ENCODE peak calls at places on chromosomes 12 and 14, in seven cellular contexts. One of them, this sample, is unnamed.

GRCh38 chr12:94148841-94149780 is 734 bp downstream of the PLXNC1 start:
- DNase-seq in gastrocnemius medialis: no peak
- DNase-seq in anterior cingulate cortex: no peak
- DNase-seq in natural killer cell treated with Interleukin-12 subunit alpha and Interleukin-12 subunit beta and Interleukin-15 and Interleukin-18, amount 100 ng/mL, for 72 hours: peak; percentile 71
- DNase-seq in pancreas: peak; percentile 70
- DNase-seq in upper lobe of right lung: no peak
- DNase-seq in activated CD4-positive, alpha-beta T cell treated with anti-CD3 and anti-CD28 coated beads, Interleukin-2, amount 50 U/mL, for 48 hours: peak; percentile 53
- DNase-seq in this sample: no peak

GRCh38 chr12:24455811-24456210 is 493.1 kb downstream of the BCAT1 start:
- DNase-seq in pancreas: no peak
- DNase-seq in gastrocnemius medialis: no peak
- DNase-seq in activated CD4-positive, alpha-beta T cell treated with anti-CD3 and anti-CD28 coated beads, Interleukin-2, amount 50 U/mL, for 48 hours: no peak
- DNase-seq in upper lobe of right lung: no peak
- DNase-seq in anterior cingulate cortex: no peak
- DNase-seq in natural killer cell treated with Interleukin-12 subunit alpha and Interleukin-12 subunit beta and Interleukin-15 and Interleukin-18, amount 100 ng/mL, for 72 hours: no peak
- DNase-seq in this sample: no peak

GRCh38 chr14:35229495-35230089 is 62.6 kb upstream of the PSMA6 start:
- DNase-seq in activated CD4-positive, alpha-beta T cell treated with anti-CD3 and anti-CD28 coated beads, Interleukin-2, amount 50 U/mL, for 48 hours: no peak
- DNase-seq in pancreas: no peak
- DNase-seq in natural killer cell treated with Interleukin-12 subunit alpha and Interleukin-12 subunit beta and Interleukin-15 and Interleukin-18, amount 100 ng/mL, for 72 hours: no peak
- DNase-seq in upper lobe of right lung: no peak
- DNase-seq in gastrocnemius medialis: no peak
- DNase-seq in anterior cingulate cortex: no peak
- DNase-seq in this sample: peak; percentile 16

GRCh38 chr12:47811581-47812484 is 7.9 kb downstream of the HDAC7 start:
- DNase-seq in pancreas: no peak
- DNase-seq in natural killer cell treated with Interleukin-12 subunit alpha and Interleukin-12 subunit beta and Interleukin-15 and Interleukin-18, amount 100 ng/mL, for 72 hours: no peak
- DNase-seq in activated CD4-positive, alpha-beta T cell treated with anti-CD3 and anti-CD28 coated beads, Interleukin-2, amount 50 U/mL, for 48 hours: peak; percentile 32
- DNase-seq in upper lobe of right lung: no peak
- DNase-seq in anterior cingulate cortex: no peak
- DNase-seq in gastrocnemius medialis: peak; percentile 73
- DNase-seq in this sample: peak; percentile 67

GRCh38 chr14:97788364-97788763 is 991.2 kb downstream of the VRK1 start:
- DNase-seq in gastrocnemius medialis: no peak
- DNase-seq in upper lobe of right lung: no peak
- DNase-seq in anterior cingulate cortex: no peak
- DNase-seq in pancreas: no peak
- DNase-seq in natural killer cell treated with Interleukin-12 subunit alpha and Interleukin-12 subunit beta and Interleukin-15 and Interleukin-18, amount 100 ng/mL, for 72 hours: no peak
- DNase-seq in activated CD4-positive, alpha-beta T cell treated with anti-CD3 and anti-CD28 coated beads, Interleukin-2, amount 50 U/mL, for 48 hours: no peak
- DNase-seq in this sample: no peak

GRCh38 chr14:85399196-85399595 is 130.7 kb upstream of the FLRT2 start:
- DNase-seq in anterior cingulate cortex: no peak
- DNase-seq in gastrocnemius medialis: no peak
- DNase-seq in natural killer cell treated with Interleukin-12 subunit alpha and Interleukin-12 subunit beta and Interleukin-15 and Interleukin-18, amount 100 ng/mL, for 72 hours: no peak
- DNase-seq in pancreas: no peak
- DNase-seq in activated CD4-positive, alpha-beta T cell treated with anti-CD3 and anti-CD28 coated beads, Interleukin-2, amount 50 U/mL, for 48 hours: no peak
- DNase-seq in upper lobe of right lung: no peak
- DNase-seq in this sample: no peak

GRCh38 chr12:124625867-124626675 is 58.7 kb upstream of the NCOR2 start:
- DNase-seq in natural killer cell treated with Interleukin-12 subunit alpha and Interleukin-12 subunit beta and Interleukin-15 and Interleukin-18, amount 100 ng/mL, for 72 hours: no peak
- DNase-seq in anterior cingulate cortex: no peak
- DNase-seq in gastrocnemius medialis: peak; percentile 81
- DNase-seq in activated CD4-positive, alpha-beta T cell treated with anti-CD3 and anti-CD28 coated beads, Interleukin-2, amount 50 U/mL, for 48 hours: no peak
- DNase-seq in pancreas: no peak
- DNase-seq in upper lobe of right lung: peak; percentile 87
- DNase-seq in this sample: peak; percentile 75

GRCh38 chr12:7501031-7501585 is 2.5 kb downstream of the CD163 start:
- DNase-seq in anterior cingulate cortex: no peak
- DNase-seq in activated CD4-positive, alpha-beta T cell treated with anti-CD3 and anti-CD28 coated beads, Interleukin-2, amount 50 U/mL, for 48 hours: no peak
- DNase-seq in pancreas: no peak
- DNase-seq in gastrocnemius medialis: no peak
- DNase-seq in natural killer cell treated with Interleukin-12 subunit alpha and Interleukin-12 subunit beta and Interleukin-15 and Interleukin-18, amount 100 ng/mL, for 72 hours: no peak
- DNase-seq in upper lobe of right lung: no peak
- DNase-seq in this sample: no peak

GRCh38 chr14:74548881-74549280 is 55.3 kb downstream of the ISCA2 start:
- DNase-seq in activated CD4-positive, alpha-beta T cell treated with anti-CD3 and anti-CD28 coated beads, Interleukin-2, amount 50 U/mL, for 48 hours: no peak
- DNase-seq in anterior cingulate cortex: no peak
- DNase-seq in pancreas: no peak
- DNase-seq in upper lobe of right lung: no peak
- DNase-seq in natural killer cell treated with Interleukin-12 subunit alpha and Interleukin-12 subunit beta and Interleukin-15 and Interleukin-18, amount 100 ng/mL, for 72 hours: no peak
- DNase-seq in gastrocnemius medialis: peak; percentile 94
- DNase-seq in this sample: no peak

GRCh38 chr14:99579077-99579836 is 24.8 kb downstream of the CCDC85C start:
- DNase-seq in pancreas: peak; percentile 83
- DNase-seq in gastrocnemius medialis: no peak
- DNase-seq in upper lobe of right lung: peak; percentile 91
- DNase-seq in activated CD4-positive, alpha-beta T cell treated with anti-CD3 and anti-CD28 coated beads, Interleukin-2, amount 50 U/mL, for 48 hours: no peak
- DNase-seq in natural killer cell treated with Interleukin-12 subunit alpha and Interleukin-12 subunit beta and Interleukin-15 and Interleukin-18, amount 100 ng/mL, for 72 hours: no peak
- DNase-seq in anterior cingulate cortex: no peak
- DNase-seq in this sample: no peak

GRCh38 chr12:122937622-122938091 is 28.6 kb downstream of the ABCB9 start:
- DNase-seq in activated CD4-positive, alpha-beta T cell treated with anti-CD3 and anti-CD28 coated beads, Interleukin-2, amount 50 U/mL, for 48 hours: no peak
- DNase-seq in pancreas: no peak
- DNase-seq in anterior cingulate cortex: no peak
- DNase-seq in gastrocnemius medialis: peak; percentile 62
- DNase-seq in upper lobe of right lung: no peak
- DNase-seq in natural killer cell treated with Interleukin-12 subunit alpha and Interleukin-12 subunit beta and Interleukin-15 and Interleukin-18, amount 100 ng/mL, for 72 hours: no peak
- DNase-seq in this sample: peak; percentile 51